ENCODE peak calls at places on chromosome 13, in seven cellular contexts. L is left lung, J is stomach, Q is neuronal stem cell, T is cardiac muscle cell, H is uterus, C is tibial artery. X is an unnamed sample. For H3K27me3, the result is how much of the 10 kb centered on the place peaks cover.

GRCh38 chr13:51643882-51644281 is 59.6 kb downstream of the WDFY2 start:
- DNase-seq in C (no peak), H (no peak), T (no peak), Q (no peak), J (no peak), L (no peak), X (no peak)

GRCh38 chr13:47672982-47673670 is 327.9 kb downstream of the SUCLA2 start:
- DNase-seq in J (no peak), Q (no peak), C (no peak), H (no peak), L (no peak), T (no peak), X (no peak)

GRCh38 chr13:44801990-44802389 is 187.3 kb downstream of the NUFIP1 start:
- DNase-seq in L (no peak), C (no peak), T (no peak), H (no peak), Q (no peak), J (peak), X (no peak)

GRCh38 chr13:76223565-76223964 is 587.4 kb downstream of the LMO7 start:
- DNase-seq in Q (no peak), J (no peak), L (no peak), H (no peak), T (no peak), C (no peak), X (no peak)

GRCh38 chr13:30711837-30712236 is 23.5 kb upstream of the ALOX5AP start:
- DNase-seq in C (no peak), T (no peak), H (no peak), J (no peak), L (no peak), Q (no peak), X (no peak)

GRCh38 chr13:42038661-42039456 is 9.6 kb upstream of the DGKH start:
- DNase-seq in H (peak), Q (no peak), T (no peak), C (no peak), L (no peak), J (no peak), X (no peak)

GRCh38 chr13:51063909-51064308 is 47.2 kb downstream of the C13orf42 start:
- DNase-seq in T (no peak), Q (no peak), J (no peak), H (no peak), C (no peak), L (no peak), X (no peak)

GRCh38 chr13:79434578-79434977 is 28.5 kb upstream of the RBM26 start:
- DNase-seq in T (no peak), C (no peak), J (no peak), Q (no peak), H (no peak), L (no peak), X (no peak)

GRCh38 chr13:21237081-21237480 is 60.6 kb downstream of the MRPL57 start:
- DNase-seq in H (no peak), Q (no peak), L (no peak), C (no peak), J (no peak), T (no peak), X (no peak)

GRCh38 chr13:91792054-91792453 is 393.6 kb downstream of the GPC5 start:
- DNase-seq in L (no peak), Q (no peak), T (no peak), J (no peak), C (no peak), H (no peak), X (no peak)

GRCh38 chr13:48162182-48162581 is 67.3 kb upstream of the MED4 start:
- DNase-seq in T (no peak), J (no peak), Q (no peak), L (no peak), H (no peak), C (no peak), X (no peak)

GRCh38 chr13:25876256-25876655 is 175.6 kb downstream of the SHISA2 start:
- DNase-seq in T (no peak), C (no peak), L (no peak), H (no peak), Q (no peak), J (no peak), X (no peak)

GRCh38 chr13:42638101-42638500 is 64.1 kb downstream of the TNFSF11 start:
- DNase-seq in J (no peak), T (no peak), Q (no peak), L (no peak), H (no peak), C (no peak), X (no peak)

GRCh38 chr13:108947551-108948030 is 318.2 kb downstream of the MYO16 start:
- DNase-seq in Q (no peak), H (peak), J (no peak), T (no peak), C (peak), L (no peak), X (no peak)

GRCh38 chr13:110648155-110648819 is 32.9 kb downstream of the NAXD start:
- DNase-seq in J (no peak), Q (no peak), T (no peak), C (no peak), L (peak), H (no peak), X (no peak)

GRCh38 chr13:44281252-44282000 is 92.2 kb upstream of the SERP2 start:
- DNase-seq in Q (no peak), J (peak), H (no peak), C (no peak), T (no peak), L (no peak), X (no peak)

GRCh38 chr13:111661052-111661451 is 340.6 kb downstream of the TEX29 start:
- DNase-seq in J (no peak), T (no peak), Q (no peak), C (no peak), L (no peak), H (no peak), X (no peak)

GRCh38 chr13:98507060-98507797 is 69.7 kb downstream of the STK24 start:
- DNase-seq in H (peak), C (peak), T (peak), J (peak), Q (no peak), L (no peak), X (no peak)

GRCh38 chr13:24008679-24009078 is 111.4 kb upstream of the C1QTNF9B start:
- DNase-seq in L (no peak), C (no peak), Q (no peak), J (no peak), T (no peak), H (peak), X (no peak)

GRCh38 chr13:111187879-111188643 is 73.0 kb downstream of the ARHGEF7 start:
- DNase-seq in J (no peak), C (no peak), Q (no peak), L (no peak), T (peak), H (no peak), X (no peak)

GRCh38 chr13:103133551-103133950 is 67.3 kb upstream of the SLC10A2 start:
- DNase-seq in J (no peak), L (no peak), T (no peak), Q (no peak), C (no peak), H (no peak), X (no peak)

DNA sequence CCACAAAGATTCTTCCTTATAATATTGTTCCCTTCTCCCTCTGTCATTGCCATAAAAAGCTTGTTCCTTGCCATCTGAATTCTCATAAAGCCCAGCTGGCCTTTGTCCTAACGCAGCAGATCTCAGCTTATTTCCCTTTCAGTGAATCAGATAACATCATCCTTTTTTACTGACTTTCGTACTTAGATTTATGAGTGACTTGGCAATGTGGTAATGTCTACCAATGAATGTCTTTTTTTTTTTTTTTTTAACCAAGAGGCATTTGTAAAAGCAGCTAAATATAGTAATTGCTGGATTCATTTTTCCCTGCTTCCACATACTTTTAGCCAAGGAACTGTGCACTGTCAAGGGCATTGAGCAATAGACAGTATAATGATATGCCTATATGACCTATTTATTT is 82.0 kb upstream of the RUBCNL start:
- DNase-seq in H (no peak), T (no peak), C (no peak), L (no peak), Q (no peak), J (no peak), X (no peak)
- H3K4me3 ChIP-seq in H (no peak), T (no peak), C (no peak), L (no peak), Q (no peak), J (no peak), X (no peak)

GRCh38 chr13:40586886-40587285 is 79.6 kb downstream of the FOXO1 start:
- DNase-seq in Q (no peak), C (no peak), J (no peak), T (no peak), H (no peak), L (no peak), X (no peak)
- H3K27ac ChIP-seq in Q (no peak), C (no peak), J (no peak), T (no peak), H (no peak), L (peak), X (no peak)

GRCh38 chr13:94706101-94706853 is 6.1 kb downstream of the SOX21 start:
- DNase-seq in T (no peak), L (no peak), H (no peak), Q (no peak), J (no peak), C (no peak), X (no peak)
- H3K27me3 ChIP-seq in T (half or more), L (half or more), H (under half), Q (under half), J (half or more), C (half or more), X (half or more)

DNA sequence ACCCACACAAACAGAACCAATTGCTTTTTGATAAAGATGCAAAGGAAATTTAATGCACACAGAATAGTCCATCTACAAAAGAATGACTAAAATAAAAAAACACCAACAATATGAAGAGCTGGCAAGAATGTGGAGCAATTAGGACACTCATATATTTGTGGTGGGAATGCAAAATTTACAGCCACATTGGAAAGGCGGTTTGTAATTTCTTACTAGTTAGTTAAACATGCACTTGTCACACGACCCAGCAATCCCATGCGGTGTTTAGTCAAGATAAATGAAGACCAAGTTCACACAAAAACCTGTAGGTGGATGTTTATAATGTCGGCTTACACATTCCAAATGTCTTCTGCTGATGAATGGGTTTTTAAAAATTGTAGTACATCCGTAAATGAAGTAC is 5.3 kb downstream of the GRTP1 start:
- DNase-seq in C (no peak), J (no peak), T (no peak), L (no peak), H (no peak), Q (no peak), X (no peak)
- H3K4me3 ChIP-seq in C (no peak), J (no peak), T (no peak), L (no peak), H (no peak), Q (no peak), X (no peak)

GRCh38 chr13:66405908-66406802 is 824.0 kb downstream of the PCDH9 start:
- DNase-seq in L (no peak), Q (no peak), T (no peak), H (no peak), C (no peak), J (no peak), X (no peak)
- H3K27ac ChIP-seq in L (no peak), Q (no peak), T (no peak), H (no peak), C (no peak), J (no peak), X (no peak)

DNA sequence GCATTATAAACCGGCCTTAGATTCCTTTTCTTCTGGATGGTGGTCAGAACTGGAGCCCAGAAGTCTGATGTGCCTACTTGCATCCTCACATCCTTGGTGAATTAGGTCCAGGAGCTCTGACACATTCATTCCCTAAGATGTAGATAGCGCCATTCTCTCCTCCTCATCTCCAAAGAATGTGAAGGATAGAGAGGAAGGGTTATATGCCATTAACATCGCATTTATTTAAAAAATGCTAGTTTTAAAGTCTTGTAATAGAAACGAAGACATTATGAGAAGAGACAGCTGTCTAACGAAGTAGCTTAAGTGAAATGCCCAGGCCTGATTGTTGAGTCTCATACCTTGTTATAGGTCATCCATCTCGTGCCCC is 9.7 kb downstream of the MBNL2 start:
- DNase-seq in C (no peak), L (no peak), Q (no peak), H (no peak), T (no peak), J (no peak), X (no peak)
- H3K27me3 ChIP-seq in C (under half), L (under half), Q (under half), H (under half), T (under half), J (under half), X (under half)

GRCh38 chr13:68046900-68047299 is 816.8 kb upstream of the PCDH9 start:
- DNase-seq in L (no peak), J (no peak), Q (no peak), C (no peak), T (no peak), H (no peak), X (no peak)

GRCh38 chr13:68050746-68051145 is 820.6 kb upstream of the PCDH9 start:
- DNase-seq in L (no peak), C (no peak), J (no peak), Q (no peak), T (no peak), H (no peak), X (no peak)

GRCh38 chr13:68048802-68049359 is 818.7 kb upstream of the PCDH9 start:
- DNase-seq in J (no peak), C (no peak), Q (no peak), H (no peak), T (no peak), L (no peak), X (no peak)

GRCh38 chr13:68047889-68048288 is 817.8 kb upstream of the PCDH9 start:
- DNase-seq in H (no peak), C (no peak), J (no peak), T (no peak), L (no peak), Q (no peak), X (no peak)

DNA sequence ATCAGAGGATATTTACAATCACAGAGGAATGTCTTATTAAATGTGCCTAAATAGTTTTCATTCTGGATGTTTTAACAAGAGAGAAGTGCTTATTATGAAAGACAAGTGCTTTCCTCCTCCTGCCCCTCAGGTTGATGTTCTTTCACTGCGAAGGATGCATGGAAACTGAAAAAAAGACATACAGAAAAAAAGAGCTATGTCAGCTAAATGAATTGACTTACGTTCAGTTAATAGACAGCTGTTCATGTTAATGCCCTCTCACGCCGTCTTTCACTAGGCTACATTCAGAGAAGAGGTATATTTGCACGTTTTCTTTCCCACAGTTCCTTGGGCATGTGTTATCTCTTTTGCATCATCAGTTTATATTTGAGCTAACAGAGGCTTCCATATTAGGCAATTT is 821.8 kb upstream of the PCDH9 start:
- DNase-seq in J (no peak), H (no peak), Q (no peak), C (no peak), L (no peak), T (no peak), X (no peak)
- H3K4me3 ChIP-seq in J (no peak), H (no peak), Q (no peak), C (no peak), L (no peak), T (no peak), X (no peak)